ENCODE peak calls at places on chromosomes 7 and 10, in seven cellular contexts. V is H1, I is IMR-90, U is A549, J is K562, B is HepG2, P is HCT116. H is an unnamed sample.

GRCh38 chr7:117581424-117581823 is 101.6 kb downstream of the CFTR start:
- DNase-seq in V (no peak), P (no peak), B (no peak), J (no peak), U (no peak), I (no peak), H (no peak)

GRCh38 chr7:1085910-1086421 is 1.9 kb upstream of the GPER1 start:
- DNase-seq in J (no peak), U (no peak), I (peak), P (no peak), B (no peak), V (no peak), H (no peak)

GRCh38 chr7:44093102-44093641 is 10.8 kb upstream of the POLM start:
- DNase-seq in U (no peak), P (no peak), V (no peak), I (no peak), J (no peak), B (no peak), H (no peak)

GRCh38 chr10:11205026-11205772 is 187.5 kb downstream of the CELF2 start:
- DNase-seq in J (no peak), P (no peak), I (peak), B (no peak), V (no peak), U (no peak), H (no peak)

GRCh38 chr7:133853706-133854276 is 273.3 kb upstream of the LRGUK start:
- DNase-seq in I (peak), B (peak), V (peak), P (peak), U (peak), J (peak), H (peak)

GRCh38 chr10:92405006-92405924 is 114.3 kb downstream of the MARCHF5 start:
- DNase-seq in J (no peak), P (no peak), I (no peak), B (no peak), V (no peak), U (no peak), H (no peak)

GRCh38 chr7:156524737-156525597 is 115.6 kb upstream of the RNF32 start:
- DNase-seq in V (peak), J (no peak), U (no peak), I (no peak), B (no peak), P (no peak), H (no peak)

GRCh38 chr10:128850647-128851046 is 616.4 kb upstream of the MGMT start:
- DNase-seq in P (no peak), B (no peak), J (no peak), V (peak), U (no peak), I (no peak), H (no peak)

GRCh38 chr10:5565671-5566581 is 41.2 kb downstream of the CALML3 start:
- DNase-seq in J (no peak), I (peak), U (no peak), B (no peak), P (no peak), V (no peak), H (no peak)

GRCh38 chr10:52615756-52616419 is 156.7 kb downstream of the MBL2 start:
- DNase-seq in U (no peak), I (peak), V (no peak), B (no peak), P (no peak), J (no peak), H (no peak)

GRCh38 chr7:131170440-131171105 is 157.1 kb upstream of the MKLN1 start:
- DNase-seq in V (peak), B (no peak), I (peak), U (peak), P (no peak), J (no peak), H (no peak)

GRCh38 chr7:159099711-159100231 is 44.9 kb downstream of the VIPR2 start:
- DNase-seq in P (no peak), B (no peak), J (no peak), U (no peak), V (peak), I (no peak), H (no peak)

GRCh38 chr7:24480501-24480900 is 92.8 kb upstream of the PALS2 start:
- DNase-seq in B (no peak), V (no peak), J (no peak), I (no peak), U (no peak), P (no peak), H (no peak)

GRCh38 chr7:90412458-90413184 is 9.4 kb downstream of the CLDN12 start:
- DNase-seq in U (peak), J (peak), I (no peak), V (peak), P (peak), B (peak), H (no peak)

GRCh38 chr10:27513451-27514191 is 9.5 kb downstream of the RAB18 start:
- DNase-seq in B (no peak), I (peak), V (no peak), U (no peak), P (no peak), J (no peak), H (no peak)

GRCh38 chr7:6226194-6226799 is 46.1 kb downstream of the CYTH3 start:
- DNase-seq in V (no peak), I (peak), B (no peak), P (no peak), U (peak), J (no peak), H (no peak)

GRCh38 chr7:132029369-132030160 is 473.1 kb upstream of the PODXL start:
- DNase-seq in U (no peak), I (no peak), P (no peak), V (no peak), J (no peak), B (no peak), H (no peak)

GRCh38 chr10:73110345-73110849 is at the start of gene NUDT13:
- DNase-seq in I (peak), V (peak), P (peak), U (peak), B (peak), J (peak), H (peak)

GRCh38 chr10:123640016-123640535 is 26.1 kb upstream of the GPR26 start:
- DNase-seq in B (no peak), I (no peak), U (no peak), P (no peak), J (no peak), V (no peak), H (no peak)

GRCh38 chr10:78155722-78156121 is 122.1 kb downstream of the RPS24 start:
- DNase-seq in B (no peak), J (no peak), V (no peak), P (no peak), I (no peak), U (no peak), H (no peak)

GRCh38 chr10:126504051-126504760 is 115.9 kb upstream of the ADAM12 start:
- DNase-seq in I (peak), P (peak), J (peak), V (peak), U (peak), B (peak), H (no peak)

GRCh38 chr7:79453266-79453557 is 255 bp downstream of the MAGI2 start:
- DNase-seq in V (no peak), B (no peak), J (no peak), U (no peak), I (no peak), P (no peak), H (no peak)

GRCh38 chr7:81470084-81470723 is 299.6 kb downstream of the HGF start:
- DNase-seq in I (peak), P (peak), V (peak), B (peak), J (peak), U (peak), H (no peak)

GRCh38 chr7:158595068-158595467 is 7.4 kb upstream of the PTPRN2 start:
- DNase-seq in U (peak), P (peak), I (peak), J (no peak), V (no peak), B (no peak), H (peak)

GRCh38 chr10:124447741-124448466 is 1.9 kb downstream of the NKX1-2 start:
- DNase-seq in P (no peak), B (no peak), U (no peak), V (no peak), I (no peak), J (no peak), H (no peak)

GRCh38 chr7:75981450-75982305 is 12.7 kb downstream of the TMEM120A start:
- DNase-seq in B (no peak), J (no peak), V (no peak), U (no peak), P (no peak), I (no peak), H (no peak)

GRCh38 chr10:10977231-10977956 is 40.3 kb upstream of the CELF2 start:
- DNase-seq in P (no peak), J (no peak), V (no peak), B (no peak), I (no peak), U (no peak), H (no peak)

GRCh38 chr7:37182011-37182478 is 266.6 kb downstream of the ELMO1 start:
- DNase-seq in J (peak), U (peak), B (peak), P (peak), V (peak), I (peak), H (peak)

GRCh38 chr7:153061913-153062528 is 302.5 kb downstream of the ACTR3B start:
- DNase-seq in V (peak), P (no peak), B (peak), J (peak), U (peak), I (no peak), H (no peak)

GRCh38 chr10:65827344-65827743 is 1098.5 kb upstream of the LRRTM3 start:
- DNase-seq in P (no peak), J (no peak), I (no peak), U (no peak), V (no peak), B (no peak), H (no peak)

GRCh38 chr10:24652381-24652957 is 71.2 kb downstream of the ARHGAP21 start:
- DNase-seq in J (no peak), B (no peak), V (no peak), I (no peak), U (no peak), P (no peak), H (peak)

GRCh38 chr10:48651839-48652238 is 32.8 kb upstream of the WDFY4 start:
- DNase-seq in P (no peak), B (no peak), I (no peak), V (no peak), U (no peak), J (no peak), H (no peak)

GRCh38 chr10:77383861-77384553 is 253.6 kb downstream of the KCNMA1 start:
- DNase-seq in V (no peak), P (no peak), I (peak), B (no peak), U (no peak), J (no peak), H (no peak)

GRCh38 chr7:101507791-101508252 is 121.3 kb downstream of the MYL10 start:
- DNase-seq in I (peak), V (peak), P (peak), B (peak), J (peak), U (peak), H (no peak)

GRCh38 chr7:5597772-5598171 is 174.1 kb upstream of the TNRC18 start:
- DNase-seq in B (no peak), P (no peak), V (no peak), J (peak), I (no peak), U (no peak), H (no peak)

GRCh38 chr7:49787980-49788379 is 14.5 kb downstream of the VWC2 start:
- DNase-seq in B (no peak), P (no peak), V (no peak), J (no peak), U (no peak), I (no peak), H (no peak)
- TF ChIP-seq CEBPB in B (no peak), P (no peak), V (no peak), J (no peak), U (no peak), I (no peak), H (no peak)

DNA sequence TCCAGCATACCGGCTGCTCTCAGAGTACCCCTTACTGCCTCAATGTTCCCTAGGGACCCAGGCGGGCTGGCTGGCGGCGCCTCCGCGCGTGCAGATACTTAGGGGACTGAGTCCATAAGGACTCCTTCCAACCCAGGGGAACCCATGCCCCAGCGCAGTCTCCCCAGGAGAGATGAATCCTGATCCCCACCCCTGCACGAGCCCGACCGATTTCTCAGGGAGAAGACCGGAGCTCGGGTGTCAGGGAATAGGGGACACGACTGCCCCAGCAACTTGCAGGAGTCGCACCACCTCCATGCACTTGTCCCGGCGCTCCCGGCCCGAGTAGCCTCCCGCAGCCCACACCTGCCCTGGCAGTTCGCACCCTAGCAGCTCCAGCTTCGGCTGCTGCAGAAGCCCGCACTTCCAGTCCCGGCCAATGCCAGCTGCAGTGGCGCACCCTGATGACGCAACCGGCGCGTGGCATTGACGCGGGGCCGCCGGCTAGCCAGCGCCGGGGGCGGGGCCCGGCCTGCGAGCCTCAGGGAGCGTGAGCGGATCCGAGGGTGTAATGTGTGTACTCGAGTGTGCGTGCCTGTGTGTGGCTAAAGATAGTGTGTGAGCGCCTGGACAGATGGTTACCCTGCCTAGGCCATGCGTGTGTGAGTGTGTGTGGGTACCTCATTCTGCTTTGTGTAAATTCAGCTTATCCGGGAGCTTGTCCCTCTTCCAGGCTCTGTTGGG is at the start of gene GPAM:
- DNase-seq in U (peak), V (peak), J (peak), B (no peak), P (peak), I (peak), H (peak)
- TF ChIP-seq POLR2A in U (peak), V (peak), J (peak), B (no peak), P (peak), I (peak), H (peak)

GRCh38 chr10:119308556-119309422 is 101.4 kb downstream of the GRK5 start:
- DNase-seq in P (no peak), B (no peak), J (no peak), V (no peak), I (no peak), U (no peak), H (no peak)

GRCh38 chr10:119306514-119306951 is 99.2 kb downstream of the GRK5 start:
- DNase-seq in P (no peak), I (no peak), J (peak), U (peak), B (no peak), V (no peak), H (peak)

GRCh38 chr10:119305860-119306513 is 98.6 kb downstream of the GRK5 start:
- DNase-seq in B (no peak), U (peak), V (no peak), J (peak), P (peak), I (peak), H (peak)

GRCh38 chr10:119308089-119308488 is 100.7 kb downstream of the GRK5 start:
- DNase-seq in U (no peak), B (no peak), I (no peak), V (no peak), P (no peak), J (no peak), H (no peak)

DNA sequence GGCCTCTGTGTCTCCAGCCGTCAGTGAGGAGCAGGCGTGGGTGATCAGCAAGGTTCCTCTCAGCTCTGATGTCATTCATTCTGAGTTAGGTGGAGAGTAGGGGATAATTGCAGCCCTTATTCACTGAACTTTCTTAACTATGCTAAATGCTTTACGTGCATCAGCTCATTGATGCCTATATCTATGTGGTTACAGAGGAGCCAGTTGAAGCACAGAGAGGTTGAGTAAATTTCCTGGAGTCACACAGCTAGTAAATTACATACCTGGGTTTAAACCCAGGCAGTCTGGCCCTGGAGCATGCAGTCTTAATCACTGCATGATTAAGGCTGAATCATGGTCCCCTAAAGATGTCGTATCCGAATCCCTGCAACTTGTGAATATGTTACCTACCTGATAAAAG is 99.6 kb downstream of the GRK5 start:
- DNase-seq in B (no peak), I (peak), V (no peak), U (peak), J (no peak), P (no peak), H (no peak)
- TF ChIP-seq CEBPB in B (no peak), I (no peak), V (no peak), U (no peak), J (no peak), P (no peak), H (no peak)

DNA sequence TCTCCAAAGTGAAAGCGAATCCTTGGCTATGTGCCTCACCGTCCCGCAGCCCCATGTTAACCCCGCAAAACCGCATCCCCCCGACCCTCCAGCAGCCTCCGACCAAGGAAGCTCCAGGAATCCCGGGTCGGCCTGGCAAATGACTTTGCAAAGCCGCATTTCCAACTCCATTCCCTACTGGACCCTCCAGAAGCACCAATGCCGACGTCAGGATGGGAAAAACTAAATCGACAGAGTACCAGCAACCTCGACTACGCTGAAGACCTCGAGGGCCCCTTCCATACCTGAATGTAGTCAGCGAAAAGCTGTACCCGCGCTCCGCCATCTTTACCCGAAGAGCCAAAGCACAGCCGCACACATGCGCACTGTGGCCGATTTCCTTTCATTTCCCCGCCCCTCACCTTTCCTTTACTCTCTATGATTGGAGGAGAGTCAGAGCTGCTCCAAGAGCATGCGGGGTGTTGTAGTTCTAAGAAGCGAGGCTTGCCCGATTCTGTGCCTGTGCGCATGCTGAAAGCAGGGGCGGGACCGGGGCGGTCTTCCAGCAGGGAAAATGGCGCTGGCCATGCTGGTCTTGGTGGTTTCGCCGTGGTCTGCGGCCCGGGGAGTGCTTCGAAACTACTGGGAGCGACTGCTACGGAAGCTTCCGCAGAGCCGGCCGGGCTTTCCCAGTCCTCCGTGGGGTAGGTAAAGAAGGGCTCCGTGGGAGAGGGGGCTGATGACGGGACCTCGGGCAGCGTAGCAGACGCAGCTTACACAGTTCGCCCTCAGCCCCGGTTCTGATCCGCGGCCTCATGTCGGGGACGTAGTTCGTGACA is at the start of the genes MRPL32 and PSMA2:
- DNase-seq in I (peak), P (peak), J (peak), V (peak), U (peak), B (peak), H (peak)
- TF ChIP-seq POLR2A in I (peak), P (peak), J (peak), V (peak), U (peak), B (peak), H (peak)

GRCh38 chr7:91566333-91566732 is 302.1 kb downstream of the FZD1 start:
- DNase-seq in J (no peak), I (no peak), U (no peak), B (no peak), V (no peak), P (no peak), H (no peak)
- TF ChIP-seq CEBPB in J (no peak), I (no peak), U (no peak), B (no peak), V (no peak), P (no peak), H (no peak)

DNA sequence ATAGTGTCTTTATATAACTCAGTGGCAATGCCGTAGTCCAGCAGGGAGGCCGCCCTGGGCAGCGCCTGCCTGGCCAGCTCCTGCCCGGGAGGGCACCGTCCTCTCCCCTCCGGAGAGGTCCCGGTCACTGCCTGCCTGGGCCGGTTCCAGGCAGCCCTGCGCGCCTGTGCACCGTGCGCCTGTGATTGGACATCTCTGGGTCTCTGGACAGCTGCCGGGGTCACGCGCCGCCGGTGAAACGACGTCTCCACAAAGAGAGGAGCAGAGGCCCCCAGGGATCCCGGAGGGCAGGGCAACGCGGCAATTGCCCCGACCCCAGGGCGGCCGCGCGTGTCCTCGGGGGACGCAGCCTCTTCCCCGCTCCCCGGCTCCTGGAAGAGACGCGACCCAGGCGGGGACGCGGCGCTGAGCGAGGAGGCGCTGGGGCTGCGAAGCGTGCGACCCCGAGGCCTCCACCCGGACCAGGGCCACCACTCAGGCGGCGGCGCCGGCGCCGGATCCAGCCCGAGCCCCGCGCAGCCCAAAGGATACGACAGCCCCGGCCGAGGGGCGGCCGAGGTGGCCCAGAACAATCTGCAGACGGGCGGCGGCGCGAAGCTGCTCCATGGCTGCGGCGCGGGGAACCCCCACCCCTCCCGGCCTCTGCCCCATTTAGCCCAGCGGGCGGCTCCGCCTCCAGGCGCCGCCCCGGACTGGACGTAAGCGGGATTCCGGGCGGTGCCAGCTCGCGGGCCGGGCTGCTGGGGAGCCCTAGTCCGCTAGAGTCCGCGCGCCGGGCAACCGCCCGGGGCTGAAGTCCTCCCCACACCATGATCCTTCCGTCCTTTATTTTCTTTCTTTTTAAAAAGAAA is at the start of gene PHYH:
- DNase-seq in P (peak), V (peak), U (peak), J (peak), B (peak), I (peak), H (no peak)
- TF ChIP-seq POLR2A in P (peak), V (peak), U (peak), J (peak), B (peak), I (peak), H (peak)